ENCODE peak calls at places on chromosomes 7 and 10, in seven cellular contexts. C, E, K, X, L, D and M are unnamed samples.

GRCh38 chr10:92811986-92812385 is 36.3 kb upstream of the EXOC6 start:
- DNase-seq in C (no peak), E (no peak), K (no peak), X (no peak), L (no peak), D (no peak), M (no peak)

GRCh38 chr10:27258838-27259532 is 18.4 kb upstream of the ACBD5 start:
- DNase-seq in C (no peak), E (no peak), K (no peak), X (no peak), L (no peak), D (no peak), M (no peak)

GRCh38 chr10:15433850-15434537 is 62.9 kb upstream of the FAM171A1 start:
- DNase-seq in C (no peak), E (no peak), K (peak), X (no peak), L (peak), D (no peak), M (no peak)

GRCh38 chr7:7884855-7885254 is 83.7 kb upstream of the GLCCI1 start:
- DNase-seq in C (no peak), E (no peak), K (no peak), X (no peak), L (no peak), D (no peak), M (no peak)

GRCh38 chr7:85452674-85453073 is 265.8 kb upstream of the SEMA3D start:
- DNase-seq in C (no peak), E (no peak), K (no peak), X (no peak), L (no peak), D (no peak), M (no peak)

GRCh38 chr7:107078517-107078966 is 34.0 kb downstream of the PRKAR2B start:
- DNase-seq in C (no peak), E (no peak), K (peak), X (no peak), L (no peak), D (no peak), M (no peak)

GRCh38 chr10:103513383-103514060 is 20.0 kb downstream of the NEURL1 start:
- DNase-seq in C (no peak), E (peak), K (no peak), X (no peak), L (no peak), D (no peak), M (no peak)

GRCh38 chr7:53191296-53191695 is 155.9 kb downstream of the POM121L12 start:
- DNase-seq in C (no peak), E (no peak), K (no peak), X (no peak), L (no peak), D (no peak), M (no peak)

GRCh38 chr10:78851652-78852051 is 217.1 kb upstream of the ZMIZ1 start:
- DNase-seq in C (no peak), E (no peak), K (peak), X (no peak), L (no peak), D (no peak), M (no peak)

GRCh38 chr10:387949-388660 is 252.8 kb downstream of the ZMYND11 start:
- DNase-seq in C (no peak), E (no peak), K (no peak), X (no peak), L (no peak), D (no peak), M (peak)

GRCh38 chr7:70193514-70193913 is 595.2 kb downstream of the AUTS2 start:
- DNase-seq in C (no peak), E (no peak), K (peak), X (no peak), L (no peak), D (no peak), M (no peak)

GRCh38 chr7:114478384-114478783 is 63.8 kb downstream of the FOXP2 start:
- DNase-seq in C (no peak), E (no peak), K (peak), X (no peak), L (no peak), D (no peak), M (no peak)

GRCh38 chr10:71999360-72000072 is 35.3 kb downstream of the CHST3 start:
- DNase-seq in C (peak), E (peak), K (peak), X (peak), L (no peak), D (no peak), M (no peak)

GRCh38 chr7:513521-514166 is 6.0 kb downstream of the PDGFA start:
- DNase-seq in C (no peak), E (no peak), K (no peak), X (no peak), L (no peak), D (no peak), M (no peak)

GRCh38 chr10:94146313-94146712 is 152.6 kb downstream of the PLCE1 start:
- DNase-seq in C (no peak), E (no peak), K (no peak), X (no peak), L (no peak), D (no peak), M (no peak)

GRCh38 chr10:63605568-63605967 is 84.4 kb downstream of the REEP3 start:
- DNase-seq in C (no peak), E (peak), K (no peak), X (peak), L (no peak), D (no peak), M (no peak)

GRCh38 chr10:6065406-6065805 is 3.2 kb upstream of the IL2RA start:
- DNase-seq in C (no peak), E (no peak), K (no peak), X (no peak), L (no peak), D (no peak), M (no peak)

GRCh38 chr7:154450434-154450833 is 398.2 kb downstream of the DPP6 start:
- DNase-seq in C (no peak), E (no peak), K (no peak), X (no peak), L (no peak), D (no peak), M (no peak)

GRCh38 chr10:69567920-69568319 is 5.3 kb downstream of the NEUROG3 start:
- DNase-seq in C (no peak), E (no peak), K (peak), X (no peak), L (no peak), D (no peak), M (no peak)

GRCh38 chr7:117278040-117278439 is 44.8 kb downstream of the WNT2 start:
- DNase-seq in C (no peak), E (no peak), K (no peak), X (no peak), L (no peak), D (no peak), M (no peak)